ENCODE peak calls at places on chromosomes 6 and 20, in four cellular contexts. M is transverse colon, V is heart left ventricle, O is tibial nerve. C is an unnamed sample. For H3K36me3, the result is how much of the 10 kb centered on the place peaks cover.

GRCh38 chr6:104604643-104605042 is 255.1 kb downstream of the HACE1 start:
- DNase-seq in M (no peak), O (no peak), V (no peak), C (no peak)

GRCh38 chr20:46011631-46012482 is 3.1 kb downstream of the MMP9 start:
- DNase-seq in V (peak), M (peak), O (no peak), C (peak)

GRCh38 chr6:157954150-157955117 is 27.2 kb upstream of the SYNJ2 start:
- DNase-seq in M (peak), O (no peak), V (no peak), C (no peak)

GRCh38 chr20:46749164-46749563 is 39.7 kb downstream of the SLC2A10 start:
- DNase-seq in M (no peak), O (no peak), V (no peak), C (peak)

GRCh38 chr20:6468751-6469150 is 298.7 kb upstream of the BMP2 start:
- DNase-seq in O (no peak), V (no peak), M (no peak), C (no peak)

GRCh38 chr20:45011108-45011526 is 44.8 kb downstream of the STK4 start:
- DNase-seq in M (peak), V (peak), O (peak), C (no peak)

GRCh38 chr6:157157228-157157627 is 166.1 kb downstream of the TMEM242 start:
- DNase-seq in V (no peak), M (no peak), O (no peak), C (no peak)

GRCh38 chr20:46157076-46157592 is 39.0 kb downstream of the CD40 start:
- DNase-seq in V (no peak), M (no peak), O (no peak), C (no peak)

GRCh38 chr6:132734694-132735236 is 20.9 kb upstream of the VNN1 start:
- DNase-seq in V (no peak), O (peak), M (no peak), C (no peak)

GRCh38 chr20:20710847-20711315 is 1.6 kb downstream of the RALGAPA2 start:
- DNase-seq in O (no peak), M (peak), V (no peak), C (no peak)

GRCh38 chr6:107491791-107492674 is 2.1 kb downstream of the SOBP start:
- DNase-seq in M (no peak), O (peak), V (peak), C (no peak)

GRCh38 chr6:129694036-129694435 is 15.9 kb downstream of the ARHGAP18 start:
- DNase-seq in V (no peak), M (no peak), O (no peak), C (no peak)

GRCh38 chr6:107489636-107490567 is at the start of gene SOBP:
- DNase-seq in O (peak), V (peak), M (peak), C (peak)

GRCh38 chr20:45290677-45291355 is 15.8 kb upstream of the RBPJL start:
- DNase-seq in O (peak), M (peak), V (peak), C (peak)

GRCh38 chr6:41222045-41222444 is 6.1 kb upstream of the TREML4 start:
- DNase-seq in V (no peak), O (no peak), M (no peak), C (no peak)

GRCh38 chr20:8454137-8454712 is 322.2 kb downstream of the PLCB1 start:
- DNase-seq in V (no peak), M (no peak), O (no peak), C (no peak)

GRCh38 chr6:80132942-80133517 is 26.6 kb downstream of the BCKDHB start:
- DNase-seq in O (peak), V (peak), M (peak), C (peak)

GRCh38 chr6:48834706-48835105 is 628.3 kb downstream of the MMUT start:
- DNase-seq in O (no peak), M (no peak), V (no peak), C (no peak)

GRCh38 chr6:658244-658643 is 1.3 kb upstream of the HUS1B start:
- DNase-seq in O (no peak), V (no peak), M (no peak), C (no peak)

GRCh38 chr6:3205913-3206312 is 21.5 kb downstream of the TUBB2B start:
- DNase-seq in M (no peak), O (no peak), V (no peak), C (no peak)

GRCh38 chr6:47915017-47915416 is 133.2 kb downstream of the OPN5 start:
- DNase-seq in V (no peak), O (no peak), M (no peak), C (no peak)

GRCh38 chr6:5667737-5668136 is 339.0 kb downstream of the NRN1 start:
- DNase-seq in M (no peak), V (no peak), O (no peak), C (no peak)

GRCh38 chr6:3229566-3230274 is 2.3 kb upstream of the TUBB2B start:
- DNase-seq in O (no peak), M (no peak), V (no peak), C (no peak)

GRCh38 chr6:4281341-4282293 is 146.2 kb upstream of the ECI2 start:
- DNase-seq in O (no peak), M (peak), V (peak), C (peak)

GRCh38 chr6:137415127-137415833 is 78.9 kb downstream of the OLIG3 start:
- DNase-seq in V (peak), M (peak), O (peak), C (peak)

GRCh38 chr20:61577065-61577464 is 325.0 kb downstream of the CDH4 start:
- DNase-seq in M (no peak), V (no peak), O (no peak), C (no peak)

GRCh38 chr6:149851461-149851860 is 12.7 kb downstream of the LRP11 start:
- DNase-seq in M (no peak), O (no peak), V (no peak), C (no peak)

GRCh38 chr6:73713426-73714147 is 17.6 kb downstream of the CD109 start:
- DNase-seq in M (no peak), O (no peak), V (no peak), C (no peak)

GRCh38 chr20:61931476-61932198 is 134.0 kb downstream of the TAF4 start:
- DNase-seq in V (no peak), O (no peak), M (no peak), C (peak)

GRCh38 chr6:165628955-165629354 is 34.1 kb downstream of the PDE10A start:
- DNase-seq in O (no peak), M (no peak), V (no peak), C (no peak)

GRCh38 chr6:159037746-159038290 is 7.0 kb downstream of the TAGAP start:
- DNase-seq in M (no peak), O (no peak), V (no peak), C (no peak)

GRCh38 chr6:43193929-43194328 is 11.9 kb downstream of the CUL9 start:
- DNase-seq in V (no peak), M (no peak), O (no peak), C (no peak)

GRCh38 chr20:62236674-62236996 is 1.7 kb upstream of the OSBPL2 start:
- DNase-seq in M (no peak), O (no peak), V (no peak), C (no peak)

GRCh38 chr6:95084867-95085266 is 492.5 kb upstream of the MANEA start:
- DNase-seq in O (no peak), V (no peak), M (no peak), C (no peak)

GRCh38 chr6:27478141-27478705 is 5.3 kb upstream of the ZNF184 start:
- DNase-seq in O (no peak), M (no peak), V (no peak), C (no peak)

GRCh38 chr20:46708172-46708860 is 1.1 kb upstream of the SLC2A10 start:
- DNase-seq in M (peak), V (no peak), O (no peak), C (no peak)

GRCh38 chr6:72363844-72364740 is 257.8 kb upstream of the KCNQ5 start:
- DNase-seq in M (no peak), V (no peak), O (peak), C (no peak)

GRCh38 chr20:59564171-59564570 is 40.2 kb upstream of the PHACTR3 start:
- DNase-seq in M (no peak), V (no peak), O (no peak), C (no peak)

DNA sequence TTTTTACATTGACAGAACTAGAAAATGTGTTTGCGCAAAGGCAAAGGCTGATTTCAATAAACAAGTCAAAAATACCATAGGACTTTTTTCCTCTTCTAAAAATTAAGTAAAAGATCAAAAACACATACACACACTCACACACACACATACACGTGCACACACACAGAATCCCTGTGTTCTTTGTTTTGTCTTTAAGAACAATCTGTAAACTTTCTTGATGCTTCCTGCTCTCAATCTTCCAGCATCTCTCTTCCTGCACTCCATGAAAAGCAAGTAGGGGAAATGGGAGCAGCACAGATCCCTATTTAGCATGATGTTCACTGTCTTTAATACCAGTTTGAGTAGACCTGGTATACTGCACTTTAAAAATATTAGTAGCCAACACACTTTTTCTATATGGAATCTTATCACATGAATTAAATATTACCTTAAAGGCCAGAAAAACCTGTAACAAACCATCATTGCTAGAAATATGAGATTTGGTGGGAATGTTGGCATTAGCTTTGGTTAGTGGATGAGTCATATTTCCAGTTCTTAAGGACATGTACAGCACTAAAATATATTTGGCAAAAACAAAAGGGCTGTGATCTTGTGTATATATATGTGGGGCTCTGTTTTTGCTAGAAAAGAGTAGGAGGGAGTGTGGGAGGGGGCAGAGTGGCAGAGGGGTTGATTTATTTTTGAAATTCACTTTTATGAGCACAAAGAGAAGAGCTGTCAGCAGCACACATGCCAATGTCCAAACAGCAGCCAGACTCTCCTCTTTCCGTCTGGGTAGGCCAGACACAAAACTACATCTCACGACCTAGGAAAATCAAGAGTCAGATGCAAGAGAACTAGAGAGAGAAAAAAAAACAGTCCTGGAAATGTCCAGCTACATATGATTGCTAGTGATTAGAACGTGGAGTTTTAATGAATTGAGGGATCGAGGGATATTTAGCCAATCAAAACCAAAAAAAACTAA is 4.6 kb downstream of the PTPRK start:
- DNase-seq in O (no peak), M (no peak), V (no peak), C (no peak)
- TF ChIP-seq POLR2A in O (no peak), M (no peak), V (no peak), C (no peak)

GRCh38 chr6:21804941-21805610 is 211.5 kb downstream of the SOX4 start:
- DNase-seq in O (no peak), M (no peak), V (no peak), C (no peak)

GRCh38 chr6:21807299-21807698 is 213.7 kb downstream of the SOX4 start:
- DNase-seq in M (no peak), V (no peak), O (no peak), C (no peak)

GRCh38 chr6:21811484-21811883 is 217.9 kb downstream of the SOX4 start:
- DNase-seq in V (no peak), O (no peak), M (no peak), C (no peak)

GRCh38 chr6:21808045-21808470 is 214.5 kb downstream of the SOX4 start:
- DNase-seq in V (peak), M (no peak), O (no peak), C (no peak)

GRCh38 chr6:21808551-21809181 is 215.1 kb downstream of the SOX4 start:
- DNase-seq in M (peak), V (peak), O (peak), C (peak)
- H3K36me3 ChIP-seq in M (under half), V (under half), O (under half), C (under half)

DNA sequence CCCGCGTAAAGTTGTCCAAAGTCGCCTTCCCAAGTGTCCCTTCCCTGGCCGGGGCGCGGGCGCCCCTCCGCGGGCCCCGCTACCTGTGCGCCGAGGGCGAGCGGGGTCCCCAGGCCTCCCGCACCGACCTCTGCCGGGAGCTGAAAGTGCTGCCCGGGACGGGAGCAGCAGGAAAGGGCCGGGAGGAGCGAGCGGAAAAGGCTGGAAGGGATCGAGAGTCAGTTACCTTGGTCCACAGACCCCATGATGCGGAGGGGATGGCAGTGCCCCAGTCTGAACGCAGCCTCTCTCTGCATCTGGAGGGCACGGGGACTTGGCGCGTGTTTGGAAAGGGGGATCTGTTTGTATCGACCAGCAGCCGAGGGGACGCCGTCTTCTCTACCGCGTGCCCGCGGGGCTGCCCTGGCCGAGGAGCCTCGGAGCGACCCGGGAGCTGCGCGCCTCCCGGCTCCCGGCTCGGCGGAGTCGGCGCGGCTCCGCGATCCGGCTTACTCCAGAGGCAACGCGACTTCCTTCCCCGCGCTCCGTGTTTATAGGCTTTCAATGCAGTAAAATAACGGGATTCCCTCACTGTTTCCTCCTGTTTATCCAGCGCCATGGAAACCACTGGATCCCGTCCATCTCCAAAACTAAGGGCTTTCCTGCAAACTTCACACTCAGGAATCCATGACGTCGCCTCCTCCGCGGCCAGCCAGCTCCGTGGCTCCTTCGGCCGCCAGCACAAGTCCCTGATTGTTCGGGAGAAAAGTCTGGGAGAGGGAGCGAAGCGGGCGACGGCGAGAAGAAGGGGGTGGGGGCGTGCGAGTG is 20.0 kb upstream of the NFATC2 start:
- DNase-seq in V (peak), O (peak), M (peak), C (peak)
- TF ChIP-seq POLR2A in V (no peak), O (peak), M (peak), C (peak)

GRCh38 chr20:33852971-33853813 is 42.0 kb downstream of the CHMP4B start:
- DNase-seq in M (no peak), O (no peak), V (no peak), C (no peak)
- H3K36me3 ChIP-seq in M (under half), O (half or more), V (under half), C (under half)

DNA sequence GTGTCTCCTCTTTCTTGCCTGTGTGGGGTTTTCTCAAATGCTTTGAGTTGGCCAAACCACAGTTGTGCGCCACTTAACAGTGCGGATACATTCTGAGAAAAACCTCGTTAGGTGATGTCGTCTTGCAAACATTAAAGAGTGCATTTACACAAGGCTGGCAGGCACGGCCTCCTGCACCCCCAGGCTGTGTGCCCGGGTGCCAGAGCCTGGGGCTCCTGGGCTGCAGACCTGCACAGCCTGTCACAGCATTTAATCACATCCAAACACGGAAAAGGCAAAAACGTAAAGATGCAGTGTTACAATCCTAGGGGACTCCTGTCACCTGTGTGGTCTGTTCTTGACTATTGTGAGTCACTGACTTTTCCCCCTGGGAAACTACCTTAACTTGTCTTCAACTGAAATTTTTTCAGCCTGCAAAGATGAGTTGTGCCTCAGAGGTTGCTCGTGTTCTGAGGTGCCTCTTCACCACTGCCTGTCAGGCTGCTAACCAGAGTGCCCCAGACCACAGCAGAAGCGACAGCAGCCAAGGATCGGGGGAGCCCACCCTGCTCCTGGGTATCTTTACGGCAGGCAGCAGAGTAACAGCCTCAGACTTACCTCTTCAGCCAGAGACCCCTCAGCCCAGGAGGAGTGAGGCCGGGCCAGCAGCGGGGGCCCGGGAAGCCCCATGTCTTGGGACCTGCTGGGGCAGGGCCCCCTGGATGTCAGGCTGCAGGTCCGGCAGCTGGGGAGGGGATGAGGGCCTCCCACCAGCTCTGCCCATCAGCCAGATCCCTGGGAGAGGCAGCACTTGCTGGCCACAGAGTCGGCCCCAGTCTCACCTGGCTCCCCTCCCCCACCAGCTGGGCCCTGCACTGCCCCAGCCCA is 683 bp upstream of the C20orf204 start:
- DNase-seq in V (no peak), O (no peak), M (no peak), C (peak)
- TF ChIP-seq POLR2A in V (no peak), O (no peak), M (no peak), C (no peak)

GRCh38 chr20:32213870-32214269 is 6.2 kb downstream of the POFUT1 start:
- DNase-seq in V (no peak), O (no peak), M (no peak), C (no peak)
- H3K36me3 ChIP-seq in V (under half), O (half or more), M (under half), C (under half)

DNA sequence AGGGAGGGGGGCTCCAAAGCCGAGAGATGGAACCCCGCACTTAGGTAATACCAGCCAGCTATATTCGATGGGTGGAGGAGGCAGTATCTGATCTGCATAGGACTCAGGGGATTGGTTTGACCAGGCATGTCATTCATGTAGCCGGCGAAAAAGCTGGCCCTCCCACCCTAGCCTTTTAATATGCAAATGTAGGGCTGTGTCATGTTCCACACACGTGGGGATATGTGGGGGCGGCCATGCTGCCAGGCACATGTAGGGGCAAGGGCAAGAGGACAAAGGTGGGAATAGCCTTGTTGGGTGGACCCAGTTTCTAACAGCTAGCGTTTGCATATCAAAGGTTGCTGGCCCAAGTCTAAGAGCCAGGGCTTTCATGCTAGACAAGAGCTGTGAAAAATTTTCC is 39.1 kb upstream of the DDR1 start:
- DNase-seq in O (no peak), M (no peak), V (no peak), C (no peak)
- TF ChIP-seq POLR2A in O (no peak), M (no peak), V (no peak), C (no peak)

DNA sequence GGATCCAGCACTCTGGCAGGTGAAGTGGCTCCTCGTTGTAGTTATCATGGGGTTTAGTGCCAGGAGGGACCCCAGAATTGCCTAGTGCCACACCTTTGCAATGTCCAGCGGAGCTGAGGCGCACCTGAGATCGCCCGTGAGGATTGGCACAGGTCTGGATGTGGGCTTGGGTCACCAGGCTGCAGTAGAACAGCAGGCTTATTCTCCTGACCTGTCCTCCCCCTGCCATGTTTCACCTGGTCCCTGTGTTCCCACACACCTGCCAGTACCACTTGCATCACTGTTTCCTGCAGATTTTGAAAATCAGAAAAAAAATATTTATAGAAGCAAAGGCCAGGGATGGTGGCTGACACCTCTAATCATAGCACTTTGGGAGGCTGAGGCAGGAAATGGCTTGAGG is 16.7 kb downstream of the ENTPD6 start:
- DNase-seq in V (no peak), M (no peak), O (no peak), C (no peak)
- H3K36me3 ChIP-seq in V (under half), M (under half), O (half or more), C (half or more)